ENCODE peak calls at places on chromosomes 5 and 9, in nine cellular contexts. S, K, L, I, D, Q, M, Z and H are unnamed samples.
A peak's percentile ranks its signal among the peaks of the same experiment; 100 is the strongest.

GRCh38 chr9:92974161-92974661 is 26.9 kb downstream of the FGD3 start:
- DNase-seq in S (no peak), K (no peak), L (peak; percentile 23), I (no peak), D (no peak), Q (no peak), M (no peak), Z (no peak), H (peak; percentile 92)

GRCh38 chr9:38182321-38182720 is 113.3 kb upstream of the SHB start:
- DNase-seq in S (no peak), K (no peak), L (no peak), I (no peak), D (no peak), Q (no peak), M (peak; percentile 6), Z (no peak), H (no peak)

GRCh38 chr5:127656825-127657224 is 7.9 kb downstream of the CTXN3 start:
- DNase-seq in S (no peak), K (no peak), L (no peak), I (no peak), D (no peak), Q (no peak), M (no peak), Z (no peak), H (no peak)

GRCh38 chr9:88953401-88954029 is 37.8 kb upstream of the S1PR3 start:
- DNase-seq in S (no peak), K (no peak), L (no peak), I (no peak), D (no peak), Q (no peak), M (no peak), Z (no peak), H (no peak)

GRCh38 chr9:95580812-95581761 is 64.3 kb upstream of the PTCH1 start:
- DNase-seq in S (no peak), K (no peak), L (peak; percentile 70), I (no peak), D (no peak), Q (no peak), M (no peak), Z (no peak), H (no peak)

GRCh38 chr5:172102913-172103629 is 85.0 kb downstream of the STK10 start:
- DNase-seq in S (peak; percentile 10), K (peak; percentile 62), L (peak; percentile 70), I (no peak), D (no peak), Q (no peak), M (no peak), Z (no peak), H (no peak)

GRCh38 chr5:144206136-144206535 is 35.5 kb downstream of the KCTD16 start:
- DNase-seq in S (no peak), K (no peak), L (no peak), I (no peak), D (no peak), Q (no peak), M (no peak), Z (no peak), H (no peak)

GRCh38 chr5:43785198-43785597 is 182.2 kb downstream of the NNT start:
- DNase-seq in S (no peak), K (no peak), L (no peak), I (no peak), D (no peak), Q (no peak), M (no peak), Z (no peak), H (no peak)

GRCh38 chr9:126956929-126957686 is 42.5 kb downstream of the RALGPS1 start:
- DNase-seq in S (no peak), K (no peak), L (no peak), I (no peak), D (no peak), Q (no peak), M (no peak), Z (no peak), H (no peak)

GRCh38 chr5:54889826-54890225 is 95.6 kb downstream of the ESM1 start:
- DNase-seq in S (no peak), K (no peak), L (no peak), I (no peak), D (no peak), Q (no peak), M (no peak), Z (no peak), H (no peak)

GRCh38 chr5:135313946-135314345 is 85.1 kb downstream of the MACROH2A1 start:
- DNase-seq in S (no peak), K (no peak), L (no peak), I (no peak), D (peak; percentile 34), Q (no peak), M (no peak), Z (no peak), H (no peak)

GRCh38 chr9:78291240-78291915 is 5.5 kb upstream of the PSAT1 start:
- DNase-seq in S (no peak), K (no peak), L (no peak), I (no peak), D (no peak), Q (no peak), M (no peak), Z (no peak), H (no peak)

GRCh38 chr5:92911293-92911692 is 669.7 kb downstream of the NR2F1-AS1 start:
- DNase-seq in S (no peak), K (no peak), L (no peak), I (no peak), D (no peak), Q (no peak), M (no peak), Z (no peak), H (no peak)

GRCh38 chr9:76452839-76453238 is 6.1 kb upstream of the GCNT1 start:
- DNase-seq in S (no peak), K (no peak), L (no peak), I (no peak), D (no peak), Q (no peak), M (peak; percentile 45), Z (no peak), H (no peak)

GRCh38 chr5:957730-958485 is 50.7 kb upstream of the NKD2 start:
- DNase-seq in S (no peak), K (peak; percentile 28), L (peak; percentile 42), I (no peak), D (no peak), Q (no peak), M (no peak), Z (no peak), H (no peak)

GRCh38 chr5:88826959-88827585 is 55.9 kb downstream of the MEF2C start:
- DNase-seq in S (no peak), K (no peak), L (no peak), I (no peak), D (no peak), Q (no peak), M (no peak), Z (no peak), H (no peak)